ENCODE peak calls at places on chromosomes 11 and 22, in six cellular contexts. U is NCI-H1694 treated with DMSO at 0.1 percent for 48 hours; O is stimulated activated CD4-positive, alpha-beta T cell treated with anti-CD3 and anti-CD28 coated beads, TNF-alpha, amount 100 ng/mL, for 24 hours; X is naive thymus-derived CD8-positive, alpha-beta T cell; W is stromal cell of bone marrow; I is MM.1S. P is an unnamed sample.

GRCh38 chr11:133343951-133344350 is 188.3 kb downstream of the OPCML start:
- DNase-seq in O (no peak), U (no peak), W (no peak), I (no peak), X (no peak), P (no peak)

GRCh38 chr11:15944460-15944859 is 411.9 kb downstream of the SOX6 start:
- DNase-seq in I (no peak), O (no peak), U (no peak), X (no peak), W (no peak), P (no peak)

GRCh38 chr11:35367491-35367890 is 51.9 kb downstream of the SLC1A2 start:
- DNase-seq in U (no peak), X (no peak), I (no peak), O (no peak), W (peak), P (no peak)

GRCh38 chr22:50282361-50283144 is 12.4 kb upstream of the MAPK11 start:
- DNase-seq in W (no peak), O (no peak), I (no peak), U (no peak), X (no peak), P (no peak)

GRCh38 chr22:25216230-25216629 is 3.2 kb upstream of the CRYBB2 start:
- DNase-seq in O (no peak), I (no peak), W (no peak), U (no peak), X (no peak), P (no peak)

GRCh38 chr11:36010010-36010740 is 66.3 kb downstream of the LDLRAD3 start:
- DNase-seq in I (no peak), W (no peak), X (no peak), U (peak), O (no peak), P (no peak)

GRCh38 chr11:130813638-130814037 is 102.6 kb downstream of the SNX19 start:
- DNase-seq in X (no peak), O (no peak), W (no peak), U (no peak), I (no peak), P (no peak)

GRCh38 chr11:61290905-61291690 is 4.0 kb downstream of the VWCE start:
- DNase-seq in U (no peak), I (no peak), W (no peak), O (no peak), X (no peak), P (no peak)

GRCh38 chr11:114259551-114259983 is 36.6 kb upstream of the NNMT start:
- DNase-seq in O (no peak), X (no peak), W (no peak), U (no peak), I (no peak), P (no peak)

GRCh38 chr11:130796828-130797227 is 119.5 kb downstream of the SNX19 start:
- DNase-seq in I (no peak), O (no peak), U (no peak), X (no peak), W (no peak), P (no peak)

GRCh38 chr11:19633276-19633675 is 79.4 kb upstream of the NAV2 start:
- DNase-seq in X (no peak), I (no peak), U (no peak), O (no peak), W (peak), P (no peak)